ENCODE peak calls at places on chromosomes 7 and 10, in six cellular contexts. L is RWPE1, C is pancreas, D is cardiac muscle cell, N is choroid plexus epithelial cell, V is adrenal gland. K is an unnamed sample.

GRCh38 chr10:124414077-124414476 is 4.6 kb downstream of the OAT start:
- DNase-seq in L (no peak), C (no peak), D (peak; percentile 76), N (peak; percentile 22), V (no peak), K (no peak)

GRCh38 chr10:79146611-79147130 is 77.9 kb downstream of the ZMIZ1 start:
- DNase-seq in L (no peak), C (peak; percentile 72), D (no peak), N (no peak), V (peak; percentile 95), K (no peak)

GRCh38 chr10:110963162-110963561 is 43.8 kb downstream of the SHOC2 start:
- DNase-seq in L (no peak), C (no peak), D (no peak), N (no peak), V (no peak), K (no peak)

GRCh38 chr7:91566333-91566732 is 302.1 kb downstream of the FZD1 start:
- DNase-seq in L (no peak), C (no peak), D (no peak), N (no peak), V (no peak), K (no peak)

GRCh38 chr10:102775201-102775972 is 31.6 kb downstream of the WBP1L start:
- DNase-seq in L (no peak), C (no peak), D (peak; percentile 66), N (peak; percentile 57), V (peak; percentile 65), K (no peak)

GRCh38 chr10:125982256-125982948 is 86.0 kb downstream of the FANK1 start:
- DNase-seq in L (peak; percentile 44), C (peak; percentile 41), D (peak; percentile 76), N (peak; percentile 79), V (peak; percentile 54), K (peak; percentile 43)

GRCh38 chr7:69599879-69600764 is 1.8 kb downstream of the AUTS2 start:
- DNase-seq in L (no peak), C (no peak), D (peak; percentile 36), N (no peak), V (peak; percentile 19), K (no peak)

GRCh38 chr10:48322017-48322416 is 15.5 kb downstream of the MAPK8 start:
- DNase-seq in L (no peak), C (no peak), D (no peak), N (no peak), V (no peak), K (no peak)

GRCh38 chr7:8113184-8113583 is 144.6 kb downstream of the GLCCI1 start:
- DNase-seq in L (no peak), C (no peak), D (no peak), N (no peak), V (no peak), K (no peak)

GRCh38 chr7:192035-192649 is at the start of gene FAM20C:
- DNase-seq in L (peak; percentile 90), C (peak; percentile 87), D (peak; percentile 92), N (peak; percentile 93), V (peak; percentile 88), K (peak; percentile 33)

GRCh38 chr10:91153508-91153907 is 67.0 kb upstream of the PCGF5 start:
- DNase-seq in L (no peak), C (no peak), D (no peak), N (no peak), V (no peak), K (no peak)

GRCh38 chr10:64506963-64507362 is 985.8 kb downstream of the REEP3 start:
- DNase-seq in L (no peak), C (no peak), D (no peak), N (no peak), V (no peak), K (no peak)

GRCh38 chr10:14879055-14879800 is 562 bp downstream of the SUV39H2 start:
- DNase-seq in L (peak; percentile 26), C (peak; percentile 35), D (peak; percentile 26), N (no peak), V (peak; percentile 34), K (no peak)

GRCh38 chr10:133614830-133615580 is 11.6 kb downstream of the FRG2B start:
- DNase-seq in L (no peak), C (no peak), D (no peak), N (no peak), V (no peak), K (no peak)

GRCh38 chr7:118938845-118939244 is 714.3 kb downstream of the ANKRD7 start:
- DNase-seq in L (no peak), C (no peak), D (no peak), N (no peak), V (no peak), K (no peak)

GRCh38 chr10:115950320-115950719 is 322.7 kb downstream of the GFRA1 start:
- DNase-seq in L (no peak), C (no peak), D (peak; percentile 44), N (no peak), V (no peak), K (no peak)

GRCh38 chr7:45174966-45175765 is 17.6 kb downstream of the RAMP3 start:
- DNase-seq in L (no peak), C (no peak), D (no peak), N (no peak), V (no peak), K (no peak)

GRCh38 chr7:134690614-134691504 is 44.2 kb downstream of the BPGM start:
- DNase-seq in L (no peak), C (no peak), D (peak; percentile 37), N (peak; percentile 50), V (no peak), K (no peak)

GRCh38 chr7:47514818-47515217 is 67.1 kb downstream of the TNS3 start:
- DNase-seq in L (no peak), C (no peak), D (peak; percentile 62), N (peak; percentile 49), V (no peak), K (no peak)

GRCh38 chr7:101575731-101576130 is 53.4 kb downstream of the MYL10 start:
- DNase-seq in L (no peak), C (no peak), D (peak; percentile 29), N (no peak), V (no peak), K (no peak)

GRCh38 chr10:59649606-59650346 is 59.9 kb downstream of the SLC16A9 start:
- DNase-seq in L (no peak), C (no peak), D (no peak), N (no peak), V (no peak), K (no peak)

GRCh38 chr10:57579926-57580325 is 687.8 kb downstream of the IPMK start:
- DNase-seq in L (peak; percentile 1), C (no peak), D (peak; percentile 16), N (peak; percentile 65), V (no peak), K (peak; percentile 13)
- TF ChIP-seq CTCF in L (no peak), C (no peak), D (peak; percentile 2), N (peak; percentile 69), V (peak; percentile 46), K (peak; percentile 37)

DNA sequence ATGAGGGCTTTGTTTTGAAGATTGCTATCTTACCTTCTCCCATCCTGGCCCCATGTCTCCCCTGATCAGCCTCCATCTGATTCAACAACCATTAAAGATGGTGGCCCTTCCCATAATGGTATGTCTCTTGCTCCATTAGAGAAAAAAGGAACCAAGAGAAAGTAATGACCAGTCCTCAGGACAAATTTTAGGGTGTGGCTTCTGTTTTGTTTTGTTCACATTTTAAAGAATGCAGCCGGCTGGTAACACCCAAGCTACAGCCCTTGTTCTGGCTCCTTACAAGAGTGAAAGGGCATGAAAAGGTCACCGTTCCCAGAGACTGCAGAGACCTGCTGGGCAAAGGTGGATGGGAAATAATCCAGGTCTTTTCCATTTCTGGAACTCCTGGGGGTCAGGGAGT is 287.9 kb upstream of the NEBL start:
- DNase-seq in L (no peak), C (no peak), D (no peak), N (no peak), V (no peak), K (no peak)
- TF ChIP-seq CTCF in L (no peak), C (no peak), D (no peak), N (no peak), V (no peak), K (no peak)

GRCh38 chr7:148704189-148704588 is 5.5 kb downstream of the CUL1 start:
- DNase-seq in L (no peak), C (no peak), D (no peak), N (no peak), V (no peak), K (no peak)

GRCh38 chr7:148701414-148701813 is 2.7 kb downstream of the CUL1 start:
- DNase-seq in L (no peak), C (no peak), D (peak; percentile 30), N (peak; percentile 21), V (no peak), K (no peak)

GRCh38 chr7:148700693-148701092 is 2.0 kb downstream of the CUL1 start:
- DNase-seq in L (no peak), C (no peak), D (peak; percentile 46), N (peak; percentile 59), V (no peak), K (no peak)

GRCh38 chr7:148704966-148705365 is 6.3 kb downstream of the CUL1 start:
- DNase-seq in L (no peak), C (no peak), D (no peak), N (no peak), V (no peak), K (no peak)

DNA sequence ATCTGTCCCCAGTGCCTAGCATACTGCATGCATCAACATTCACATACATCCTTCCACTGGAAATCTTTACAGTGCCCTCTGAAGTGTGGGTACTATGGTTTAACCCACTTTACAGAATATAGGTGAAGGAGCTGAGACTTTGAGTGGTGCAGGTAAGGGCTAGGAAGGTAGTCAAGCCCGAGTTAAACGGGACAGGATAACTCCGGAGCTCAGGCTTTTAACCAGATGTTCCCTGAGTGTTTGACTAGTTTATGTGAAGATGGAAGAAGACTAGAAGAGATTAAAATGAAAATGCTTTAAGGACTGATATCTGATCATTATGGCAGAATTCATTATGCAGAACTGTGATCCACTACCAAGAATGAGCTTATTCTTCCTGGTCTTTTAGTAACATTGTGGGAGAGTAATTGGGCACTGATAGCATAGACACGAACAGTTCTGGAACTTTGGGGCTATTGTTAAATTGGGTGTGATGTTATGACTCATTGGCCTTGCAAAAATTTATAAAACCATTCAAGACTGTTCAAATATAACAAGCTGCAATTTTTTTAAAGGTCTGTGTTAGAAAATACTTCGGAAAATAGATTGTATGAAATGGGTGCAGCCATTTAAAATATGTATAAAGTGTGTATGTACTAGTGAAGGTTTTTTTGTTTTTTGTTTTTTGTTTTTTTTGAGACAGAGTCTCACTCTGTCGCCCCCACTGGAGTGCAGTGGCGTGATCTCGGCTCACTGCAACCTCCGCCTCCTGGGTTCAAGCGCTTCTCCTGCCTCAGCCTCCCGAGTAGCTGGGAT is 4.4 kb downstream of the CUL1 start:
- DNase-seq in L (no peak), C (no peak), D (peak; percentile 21), N (no peak), V (no peak), K (no peak)
- TF ChIP-seq CTCF in L (no peak), C (no peak), D (no peak), N (no peak), V (no peak), K (no peak)

GRCh38 chr7:111858331-111858730 is 296.0 kb upstream of the IMMP2L start:
- DNase-seq in L (no peak), C (no peak), D (no peak), N (no peak), V (no peak), K (no peak)

GRCh38 chr7:111855842-111856227 is 293.5 kb upstream of the IMMP2L start:
- DNase-seq in L (no peak), C (no peak), D (peak; percentile 50), N (peak; percentile 77), V (no peak), K (peak; percentile 25)

GRCh38 chr7:111852081-111852480 is 289.8 kb upstream of the IMMP2L start:
- DNase-seq in L (no peak), C (no peak), D (no peak), N (no peak), V (no peak), K (no peak)

GRCh38 chr7:111855161-111855841 is 293.0 kb upstream of the IMMP2L start:
- DNase-seq in L (peak; percentile 27), C (no peak), D (peak; percentile 86), N (peak; percentile 92), V (no peak), K (peak; percentile 21)

GRCh38 chr7:111853231-111853990 is 291.1 kb upstream of the IMMP2L start:
- DNase-seq in L (no peak), C (no peak), D (no peak), N (peak; percentile 26), V (no peak), K (no peak)
- TF ChIP-seq CTCF in L (no peak), C (no peak), D (peak; percentile 8), N (peak; percentile 45), V (no peak), K (no peak)